ENCODE peak calls at places on chromosomes 2 and 18, in eight cellular contexts. One of them, this sample, is unnamed.

GRCh38 chr2:20629581-20630291 is 21.2 kb downstream of the HS1BP3 start:
- DNase-seq in IMR-90: no peak
- DNase-seq in astrocyte of the spinal cord: no peak
- DNase-seq in stomach: no peak
- DNase-seq in prostate gland: no peak
- DNase-seq in CD8-positive, alpha-beta T cell: no peak
- DNase-seq in AG04449: no peak
- DNase-seq in astrocyte of the cerebellum: no peak
- DNase-seq in this sample: no peak

GRCh38 chr18:49884959-49885358 is 71.6 kb upstream of the ACAA2 start:
- DNase-seq in astrocyte of the cerebellum: no peak
- DNase-seq in astrocyte of the spinal cord: peak
- DNase-seq in prostate gland: no peak
- DNase-seq in CD8-positive, alpha-beta T cell: no peak
- DNase-seq in IMR-90: no peak
- DNase-seq in stomach: no peak
- DNase-seq in AG04449: no peak
- DNase-seq in this sample: no peak

GRCh38 chr2:84293791-84294380 is 165.2 kb downstream of the SUCLG1 start:
- DNase-seq in astrocyte of the cerebellum: no peak
- DNase-seq in stomach: no peak
- DNase-seq in astrocyte of the spinal cord: no peak
- DNase-seq in IMR-90: no peak
- DNase-seq in prostate gland: no peak
- DNase-seq in CD8-positive, alpha-beta T cell: no peak
- DNase-seq in AG04449: no peak
- DNase-seq in this sample: no peak

GRCh38 chr2:94956797-94957391 is 68.6 kb upstream of the MAL start:
- DNase-seq in stomach: peak
- DNase-seq in prostate gland: peak
- DNase-seq in AG04449: no peak
- DNase-seq in CD8-positive, alpha-beta T cell: peak
- DNase-seq in IMR-90: peak
- DNase-seq in astrocyte of the cerebellum: no peak
- DNase-seq in astrocyte of the spinal cord: peak
- DNase-seq in this sample: no peak

GRCh38 chr2:71736091-71736878 is 282.9 kb downstream of the DYSF start:
- DNase-seq in stomach: no peak
- DNase-seq in IMR-90: no peak
- DNase-seq in CD8-positive, alpha-beta T cell: no peak
- DNase-seq in AG04449: no peak
- DNase-seq in astrocyte of the spinal cord: no peak
- DNase-seq in astrocyte of the cerebellum: no peak
- DNase-seq in prostate gland: no peak
- DNase-seq in this sample: no peak

GRCh38 chr18:49028091-49028490 is 77.3 kb upstream of the SMAD7 start:
- DNase-seq in CD8-positive, alpha-beta T cell: no peak
- DNase-seq in AG04449: no peak
- DNase-seq in IMR-90: no peak
- DNase-seq in stomach: no peak
- DNase-seq in prostate gland: no peak
- DNase-seq in astrocyte of the cerebellum: no peak
- DNase-seq in astrocyte of the spinal cord: no peak
- DNase-seq in this sample: no peak

GRCh38 chr18:7366597-7366996 is 135.7 kb downstream of the LRRC30 start:
- DNase-seq in AG04449: no peak
- DNase-seq in CD8-positive, alpha-beta T cell: no peak
- DNase-seq in astrocyte of the cerebellum: no peak
- DNase-seq in IMR-90: no peak
- DNase-seq in prostate gland: no peak
- DNase-seq in astrocyte of the spinal cord: no peak
- DNase-seq in stomach: no peak
- DNase-seq in this sample: no peak

GRCh38 chr18:58321986-58322385 is 278.0 kb downstream of the NEDD4L start:
- DNase-seq in CD8-positive, alpha-beta T cell: peak
- DNase-seq in astrocyte of the cerebellum: peak
- DNase-seq in IMR-90: peak
- DNase-seq in AG04449: no peak
- DNase-seq in astrocyte of the spinal cord: peak
- DNase-seq in prostate gland: peak
- DNase-seq in stomach: peak
- DNase-seq in this sample: no peak

GRCh38 chr2:104855174-104856085 is 1.5 kb downstream of the POU3F3 start:
- DNase-seq in stomach: no peak
- DNase-seq in AG04449: no peak
- DNase-seq in IMR-90: no peak
- DNase-seq in prostate gland: no peak
- DNase-seq in astrocyte of the spinal cord: no peak
- DNase-seq in CD8-positive, alpha-beta T cell: no peak
- DNase-seq in astrocyte of the cerebellum: no peak
- DNase-seq in this sample: no peak

GRCh38 chr18:14976736-14977430 is 228.9 kb downstream of the ANKRD30B start:
- DNase-seq in astrocyte of the cerebellum: peak
- DNase-seq in prostate gland: no peak
- DNase-seq in AG04449: no peak
- DNase-seq in astrocyte of the spinal cord: peak
- DNase-seq in stomach: no peak
- DNase-seq in CD8-positive, alpha-beta T cell: no peak
- DNase-seq in IMR-90: no peak
- DNase-seq in this sample: no peak

GRCh38 chr18:22113144-22113813 is 56.1 kb upstream of the GATA6 start:
- DNase-seq in CD8-positive, alpha-beta T cell: no peak
- DNase-seq in astrocyte of the cerebellum: no peak
- DNase-seq in AG04449: no peak
- DNase-seq in IMR-90: no peak
- DNase-seq in astrocyte of the spinal cord: no peak
- DNase-seq in prostate gland: no peak
- DNase-seq in stomach: peak
- DNase-seq in this sample: no peak

GRCh38 chr2:207833265-207833751 is 63.6 kb upstream of the FZD5 start:
- DNase-seq in CD8-positive, alpha-beta T cell: no peak
- DNase-seq in prostate gland: no peak
- DNase-seq in astrocyte of the spinal cord: no peak
- DNase-seq in stomach: no peak
- DNase-seq in astrocyte of the cerebellum: no peak
- DNase-seq in AG04449: no peak
- DNase-seq in IMR-90: peak
- DNase-seq in this sample: no peak

GRCh38 chr2:210003394-210003793 is 956 bp downstream of the RPE start:
- DNase-seq in astrocyte of the spinal cord: no peak
- DNase-seq in stomach: no peak
- DNase-seq in astrocyte of the cerebellum: no peak
- DNase-seq in prostate gland: no peak
- DNase-seq in AG04449: no peak
- DNase-seq in IMR-90: no peak
- DNase-seq in CD8-positive, alpha-beta T cell: no peak
- DNase-seq in this sample: no peak

GRCh38 chr18:31685097-31686082 is 1.0 kb upstream of the B4GALT6 start:
- DNase-seq in IMR-90: peak
- DNase-seq in prostate gland: peak
- DNase-seq in astrocyte of the spinal cord: peak
- DNase-seq in stomach: peak
- DNase-seq in astrocyte of the cerebellum: peak
- DNase-seq in AG04449: no peak
- DNase-seq in CD8-positive, alpha-beta T cell: peak
- DNase-seq in this sample: peak

GRCh38 chr2:187541086-187542085 is 12.8 kb downstream of the TFPI start:
- DNase-seq in prostate gland: no peak
- DNase-seq in stomach: no peak
- DNase-seq in IMR-90: peak
- DNase-seq in CD8-positive, alpha-beta T cell: no peak
- DNase-seq in astrocyte of the spinal cord: peak
- DNase-seq in astrocyte of the cerebellum: peak
- DNase-seq in AG04449: peak
- DNase-seq in this sample: no peak
- H3K4me3 ChIP-seq in prostate gland: no peak
- H3K4me3 ChIP-seq in stomach: no peak
- H3K4me3 ChIP-seq in IMR-90: no peak
- H3K4me3 ChIP-seq in CD8-positive, alpha-beta T cell: no peak
- H3K4me3 ChIP-seq in astrocyte of the spinal cord: no peak
- H3K4me3 ChIP-seq in astrocyte of the cerebellum: no peak
- H3K4me3 ChIP-seq in AG04449: no peak
- H3K4me3 ChIP-seq in this sample: no peak

GRCh38 chr2:37711308-37711731 is 39.9 kb upstream of the CDC42EP3 start:
- DNase-seq in astrocyte of the spinal cord: peak
- DNase-seq in prostate gland: no peak
- DNase-seq in IMR-90: peak
- DNase-seq in CD8-positive, alpha-beta T cell: peak
- DNase-seq in stomach: no peak
- DNase-seq in astrocyte of the cerebellum: peak
- DNase-seq in AG04449: peak
- DNase-seq in this sample: peak
- H3K4me3 ChIP-seq in astrocyte of the spinal cord: no peak
- H3K4me3 ChIP-seq in prostate gland: no peak
- H3K4me3 ChIP-seq in IMR-90: no peak
- H3K4me3 ChIP-seq in CD8-positive, alpha-beta T cell: no peak
- H3K4me3 ChIP-seq in stomach: no peak
- H3K4me3 ChIP-seq in astrocyte of the cerebellum: no peak
- H3K4me3 ChIP-seq in AG04449: no peak
- H3K4me3 ChIP-seq in this sample: no peak

DNA sequence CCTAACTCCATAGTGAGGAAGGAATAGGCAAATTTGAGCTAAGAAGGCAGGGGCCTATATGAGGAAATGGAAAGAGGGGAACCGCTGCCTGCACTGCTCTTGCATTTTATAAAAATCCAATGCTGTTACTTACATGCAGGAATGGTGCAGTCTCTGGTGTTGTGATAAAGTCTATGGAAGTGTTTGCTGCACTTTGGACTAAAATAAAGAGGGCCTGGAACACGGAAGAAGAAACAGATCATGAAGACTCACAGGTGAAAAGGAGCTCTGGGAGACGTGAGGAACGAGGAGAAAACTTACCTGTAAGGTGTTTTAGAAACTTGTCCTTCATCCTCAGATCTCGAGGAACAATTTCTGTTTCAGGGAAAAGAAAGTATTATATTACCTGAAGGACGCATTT is 1.9 kb downstream of the ALKAL2 start:
- DNase-seq in IMR-90: no peak
- DNase-seq in stomach: no peak
- DNase-seq in AG04449: no peak
- DNase-seq in CD8-positive, alpha-beta T cell: no peak
- DNase-seq in prostate gland: no peak
- DNase-seq in astrocyte of the cerebellum: no peak
- DNase-seq in astrocyte of the spinal cord: no peak
- DNase-seq in this sample: no peak
- H3K4me3 ChIP-seq in IMR-90: no peak
- H3K4me3 ChIP-seq in stomach: no peak
- H3K4me3 ChIP-seq in AG04449: no peak
- H3K4me3 ChIP-seq in CD8-positive, alpha-beta T cell: no peak
- H3K4me3 ChIP-seq in prostate gland: no peak
- H3K4me3 ChIP-seq in astrocyte of the cerebellum: no peak
- H3K4me3 ChIP-seq in astrocyte of the spinal cord: no peak
- H3K4me3 ChIP-seq in this sample: no peak

GRCh38 chr2:165126244-165126643 is 77.6 kb downstream of the SCN3A start:
- DNase-seq in stomach: no peak
- DNase-seq in CD8-positive, alpha-beta T cell: no peak
- DNase-seq in prostate gland: no peak
- DNase-seq in IMR-90: no peak
- DNase-seq in AG04449: no peak
- DNase-seq in astrocyte of the cerebellum: no peak
- DNase-seq in astrocyte of the spinal cord: no peak
- DNase-seq in this sample: no peak

GRCh38 chr2:165115258-165115657 is 88.6 kb downstream of the SCN3A start:
- DNase-seq in IMR-90: no peak
- DNase-seq in astrocyte of the spinal cord: no peak
- DNase-seq in AG04449: no peak
- DNase-seq in stomach: no peak
- DNase-seq in prostate gland: no peak
- DNase-seq in CD8-positive, alpha-beta T cell: no peak
- DNase-seq in astrocyte of the cerebellum: no peak
- DNase-seq in this sample: no peak

GRCh38 chr2:165122521-165122920 is 81.3 kb downstream of the SCN3A start:
- DNase-seq in stomach: no peak
- DNase-seq in IMR-90: no peak
- DNase-seq in astrocyte of the cerebellum: no peak
- DNase-seq in prostate gland: no peak
- DNase-seq in AG04449: no peak
- DNase-seq in astrocyte of the spinal cord: no peak
- DNase-seq in CD8-positive, alpha-beta T cell: no peak
- DNase-seq in this sample: no peak

GRCh38 chr2:165120740-165121467 is 82.9 kb downstream of the SCN3A start:
- DNase-seq in IMR-90: no peak
- DNase-seq in astrocyte of the cerebellum: no peak
- DNase-seq in astrocyte of the spinal cord: no peak
- DNase-seq in CD8-positive, alpha-beta T cell: no peak
- DNase-seq in AG04449: no peak
- DNase-seq in stomach: no peak
- DNase-seq in prostate gland: no peak
- DNase-seq in this sample: no peak
- H3K4me3 ChIP-seq in IMR-90: no peak
- H3K4me3 ChIP-seq in astrocyte of the cerebellum: no peak
- H3K4me3 ChIP-seq in astrocyte of the spinal cord: no peak
- H3K4me3 ChIP-seq in CD8-positive, alpha-beta T cell: no peak
- H3K4me3 ChIP-seq in AG04449: no peak
- H3K4me3 ChIP-seq in stomach: no peak
- H3K4me3 ChIP-seq in prostate gland: no peak
- H3K4me3 ChIP-seq in this sample: no peak

GRCh38 chr2:42125887-42126594 is 43.1 kb upstream of the EML4 start:
- DNase-seq in stomach: no peak
- DNase-seq in IMR-90: no peak
- DNase-seq in CD8-positive, alpha-beta T cell: no peak
- DNase-seq in prostate gland: no peak
- DNase-seq in astrocyte of the cerebellum: no peak
- DNase-seq in AG04449: no peak
- DNase-seq in astrocyte of the spinal cord: no peak
- DNase-seq in this sample: no peak
- H3K4me3 ChIP-seq in stomach: no peak
- H3K4me3 ChIP-seq in IMR-90: no peak
- H3K4me3 ChIP-seq in CD8-positive, alpha-beta T cell: no peak
- H3K4me3 ChIP-seq in prostate gland: no peak
- H3K4me3 ChIP-seq in astrocyte of the cerebellum: no peak
- H3K4me3 ChIP-seq in AG04449: no peak
- H3K4me3 ChIP-seq in astrocyte of the spinal cord: no peak
- H3K4me3 ChIP-seq in this sample: no peak

GRCh38 chr2:213149949-213150314 is 1.5 kb downstream of the IKZF2 start:
- DNase-seq in astrocyte of the cerebellum: no peak
- DNase-seq in AG04449: no peak
- DNase-seq in stomach: no peak
- DNase-seq in IMR-90: no peak
- DNase-seq in CD8-positive, alpha-beta T cell: no peak
- DNase-seq in prostate gland: no peak
- DNase-seq in astrocyte of the spinal cord: no peak
- DNase-seq in this sample: no peak
- H3K4me3 ChIP-seq in astrocyte of the cerebellum: peak
- H3K4me3 ChIP-seq in AG04449: peak
- H3K4me3 ChIP-seq in stomach: peak
- H3K4me3 ChIP-seq in IMR-90: peak
- H3K4me3 ChIP-seq in CD8-positive, alpha-beta T cell: peak
- H3K4me3 ChIP-seq in prostate gland: peak
- H3K4me3 ChIP-seq in astrocyte of the spinal cord: peak
- H3K4me3 ChIP-seq in this sample: peak